ENCODE peak calls at places on chromosomes 16 and 17, in four cellular contexts. F is A549, O is K562, M is HepG2. N is an unnamed sample.

GRCh38 chr17:27848941-27849340 is 44.2 kb downstream of the LYRM9 start:
- DNase-seq in F (no peak), O (no peak), M (no peak), N (no peak)

GRCh38 chr17:57945999-57946797 is 9.0 kb downstream of the CUEDC1 start:
- DNase-seq in F (no peak), O (no peak), M (no peak), N (no peak)

GRCh38 chr17:50904522-50905459 is 38.6 kb upstream of the TOB1 start:
- DNase-seq in F (no peak), O (no peak), M (peak; percentile 78), N (no peak)

GRCh38 chr17:80688994-80689635 is 144.5 kb downstream of the RPTOR start:
- DNase-seq in F (no peak), O (peak; percentile 89), M (no peak), N (no peak)

GRCh38 chr17:67671492-67671891 is 46.2 kb upstream of the NOL11 start:
- DNase-seq in F (no peak), O (no peak), M (no peak), N (no peak)

GRCh38 chr16:57510016-57510871 is 24.0 kb upstream of the DOK4 start:
- DNase-seq in F (no peak), O (no peak), M (no peak), N (no peak)

GRCh38 chr16:23699100-23699499 is 13.9 kb downstream of the ERN2 start:
- DNase-seq in F (no peak), O (no peak), M (no peak), N (no peak)

GRCh38 chr16:69348222-69348621 is 3.4 kb downstream of the TMED6 start:
- DNase-seq in F (no peak), O (peak; percentile 46), M (no peak), N (no peak)

GRCh38 chr16:12458591-12459400 is 344.9 kb downstream of the CPPED1 start:
- DNase-seq in F (no peak), O (no peak), M (no peak), N (no peak)

GRCh38 chr17:49676276-49676868 is 1.5 kb downstream of the SPOP start:
- DNase-seq in F (no peak), O (peak; percentile 35), M (no peak), N (no peak)

GRCh38 chr16:229731-230281 is 557 bp upstream of the LUC7L start:
- DNase-seq in F (no peak), O (no peak), M (no peak), N (no peak)

GRCh38 chr16:12971216-12971615 is 69.8 kb downstream of the SHISA9 start:
- DNase-seq in F (peak; percentile 15), O (peak; percentile 23), M (no peak), N (no peak)

GRCh38 chr17:18089613-18090012 is 1.9 kb downstream of the DRG2 start:
- DNase-seq in F (no peak), O (no peak), M (no peak), N (no peak)

DNA sequence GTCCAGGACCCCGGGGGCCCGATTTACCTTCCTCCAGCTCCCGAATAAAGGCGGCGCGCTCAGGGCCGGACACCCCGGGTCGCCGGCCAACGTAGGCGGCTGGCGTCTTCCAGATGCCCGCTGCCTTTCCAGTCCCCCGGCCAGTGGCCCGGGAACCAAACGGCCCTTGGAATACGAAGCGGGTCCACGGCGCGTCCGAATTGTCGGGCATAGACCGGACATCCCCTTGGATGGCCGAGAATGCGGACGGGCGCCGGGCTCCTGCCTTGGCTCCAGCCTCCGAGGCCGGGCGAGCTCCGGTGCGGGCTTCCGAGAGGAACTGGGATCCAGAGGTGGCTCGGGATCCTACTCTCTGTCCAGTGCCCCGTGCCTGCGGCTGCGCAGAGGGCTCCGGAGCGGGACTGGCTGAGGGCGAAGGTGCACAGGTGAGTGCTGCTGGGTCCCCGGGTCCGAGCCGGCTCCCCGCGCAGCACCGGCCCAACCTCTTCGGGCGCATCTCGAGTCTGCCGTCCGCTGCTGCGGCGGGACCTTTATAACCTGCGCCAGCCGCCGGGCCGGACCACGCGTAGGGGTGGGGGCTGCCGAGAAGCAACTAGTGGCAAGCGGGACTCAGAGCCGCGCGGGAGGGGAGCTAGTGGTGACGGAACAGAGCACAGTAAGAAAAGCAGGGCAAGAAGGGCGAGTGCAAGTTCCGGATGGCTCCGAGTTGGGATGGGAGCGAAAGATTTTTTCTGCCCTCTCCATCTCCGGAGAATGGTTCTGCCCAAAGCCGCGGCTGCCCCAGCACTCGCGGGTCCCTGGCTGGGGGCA is at the start of gene HAP1:
- DNase-seq in F (peak; percentile 84), O (no peak), M (no peak), N (peak; percentile 78)
- TF ChIP-seq HMGXB4 in F (no peak), O (no peak), M (no peak), N (peak; percentile 64)

DNA sequence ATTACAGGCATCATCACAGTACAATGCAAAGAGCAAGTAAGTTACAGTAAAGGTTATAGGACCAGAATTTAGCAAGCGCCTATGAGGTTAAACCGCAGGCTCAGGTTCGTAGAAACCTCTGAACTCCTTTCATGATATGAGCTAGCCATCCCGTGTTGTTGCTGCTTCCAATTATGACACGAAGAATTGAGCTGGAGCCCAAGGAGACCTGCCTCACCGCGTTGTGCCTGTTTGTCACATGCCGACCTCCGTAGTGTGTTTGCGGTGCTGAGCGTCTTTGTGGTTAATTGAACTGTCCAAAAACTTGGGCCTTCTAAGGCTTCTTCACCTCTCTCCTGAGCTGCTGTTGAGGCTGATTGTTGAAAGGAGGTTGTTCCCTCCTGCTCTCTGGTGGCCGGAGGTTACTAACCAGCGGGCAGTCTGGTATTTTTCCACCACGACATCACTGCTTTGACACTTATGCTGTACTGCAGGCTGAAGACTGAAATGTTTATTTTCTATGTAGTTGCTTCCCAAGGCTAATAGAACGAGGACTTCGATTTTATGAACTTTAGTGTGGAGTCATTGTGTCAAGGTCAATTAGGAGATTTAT is 67.5 kb downstream of the SEC14L1 start:
- DNase-seq in F (no peak), O (no peak), M (peak; percentile 87), N (peak; percentile 13)
- TF ChIP-seq NR3C1 in F (no peak), O (no peak), M (no peak), N (no peak)

GRCh38 chr17:1933875-1934715 is 91.0 kb downstream of the RTN4RL1 start:
- DNase-seq in F (no peak), O (no peak), M (no peak), N (no peak)
- TF ChIP-seq HMGXB4 in F (no peak), O (no peak), M (no peak), N (no peak)

GRCh38 chr17:72592242-72592966 is 471.6 kb downstream of the SOX9 start:
- DNase-seq in F (peak; percentile 97), O (peak; percentile 69), M (peak; percentile 78), N (peak; percentile 81)
- TF ChIP-seq NR3C1 in F (no peak), O (no peak), M (no peak), N (no peak)

GRCh38 chr16:89193576-89194293 is 6.6 kb downstream of the SLC22A31 start:
- DNase-seq in F (no peak), O (no peak), M (no peak), N (no peak)
- TF ChIP-seq HMGXB4 in F (no peak), O (no peak), M (no peak), N (no peak)

GRCh38 chr16:65249768-65250167 is 127.9 kb upstream of the CDH11 start:
- DNase-seq in F (no peak), O (no peak), M (no peak), N (peak; percentile 25)
- TF ChIP-seq NR3C1 in F (no peak), O (no peak), M (no peak), N (no peak)

GRCh38 chr17:63946440-63947363 is 14.6 kb upstream of the CD79B start:
- DNase-seq in F (peak; percentile 84), O (peak; percentile 89), M (peak; percentile 48), N (peak; percentile 73)
- TF ChIP-seq HMGXB4 in F (no peak), O (no peak), M (peak; percentile 67), N (no peak)

GRCh38 chr17:44200478-44201155 is 933 bp upstream of the ATXN7L3 start:
- DNase-seq in F (no peak), O (no peak), M (peak; percentile 38), N (no peak)
- TF ChIP-seq NR3C1 in F (no peak), O (no peak), M (no peak), N (no peak)